ENCODE peak calls at places on chromosomes 2 and 18, in four cellular contexts. V, M, Z and R are unnamed samples.

GRCh38 chr2:11784747-11785610 is 38.5 kb downstream of the LPIN1 start:
- DNase-seq in V (peak), Z (peak), M (peak), R (peak)

GRCh38 chr2:220476877-220477276 is 849.4 kb downstream of the SLC4A3 start:
- DNase-seq in Z (no peak), V (no peak), M (no peak), R (no peak)

GRCh38 chr2:118177932-118178331 is 89.7 kb downstream of the INSIG2 start:
- DNase-seq in M (no peak), Z (no peak), V (no peak), R (no peak)

GRCh38 chr2:52222128-52222527 is 1190.2 kb upstream of the NRXN1 start:
- DNase-seq in M (no peak), Z (no peak), V (no peak), R (no peak)

GRCh38 chr2:168136392-168136977 is 110.9 kb downstream of the STK39 start:
- DNase-seq in V (no peak), M (peak), Z (no peak), R (no peak)

GRCh38 chr18:55054591-55054990 is 95.3 kb upstream of the CCDC68 start:
- DNase-seq in V (no peak), Z (no peak), M (no peak), R (no peak)

GRCh38 chr2:179861027-179861776 is at the start of gene ZNF385B:
- DNase-seq in V (peak), Z (peak), M (peak), R (no peak)

GRCh38 chr18:37188016-37188791 is 359.3 kb downstream of the KIAA1328 start:
- DNase-seq in M (peak), Z (no peak), V (no peak), R (no peak)

GRCh38 chr2:66850406-66850805 is 415.5 kb downstream of the MEIS1 start:
- DNase-seq in Z (no peak), M (peak), V (no peak), R (no peak)

GRCh38 chr2:60857025-60857424 is 24.3 kb upstream of the REL start:
- DNase-seq in V (no peak), Z (no peak), M (no peak), R (no peak)

GRCh38 chr18:79590191-79591039 is 89.2 kb upstream of the CTDP1 start:
- DNase-seq in M (no peak), V (peak), Z (no peak), R (no peak)

GRCh38 chr2:9709539-9710285 is 78.9 kb upstream of the YWHAQ start:
- DNase-seq in M (no peak), V (no peak), Z (no peak), R (no peak)

GRCh38 chr2:104890092-104890393 is 36.1 kb downstream of the POU3F3 start:
- DNase-seq in M (no peak), Z (no peak), V (no peak), R (no peak)

GRCh38 chr2:40105593-40105992 is 326.5 kb upstream of the THUMPD2 start:
- DNase-seq in Z (no peak), M (no peak), V (no peak), R (no peak)

GRCh38 chr18:11989966-11990380 is 8.7 kb downstream of the IMPA2 start:
- DNase-seq in M (peak), V (no peak), Z (peak), R (no peak)

GRCh38 chr2:225598426-225598825 is 198.9 kb downstream of the NYAP2 start:
- DNase-seq in Z (no peak), M (no peak), V (no peak), R (no peak)

GRCh38 chr2:135546432-135546831 is 15.1 kb downstream of the R3HDM1 start:
- DNase-seq in V (no peak), Z (no peak), M (no peak), R (no peak)

DNA sequence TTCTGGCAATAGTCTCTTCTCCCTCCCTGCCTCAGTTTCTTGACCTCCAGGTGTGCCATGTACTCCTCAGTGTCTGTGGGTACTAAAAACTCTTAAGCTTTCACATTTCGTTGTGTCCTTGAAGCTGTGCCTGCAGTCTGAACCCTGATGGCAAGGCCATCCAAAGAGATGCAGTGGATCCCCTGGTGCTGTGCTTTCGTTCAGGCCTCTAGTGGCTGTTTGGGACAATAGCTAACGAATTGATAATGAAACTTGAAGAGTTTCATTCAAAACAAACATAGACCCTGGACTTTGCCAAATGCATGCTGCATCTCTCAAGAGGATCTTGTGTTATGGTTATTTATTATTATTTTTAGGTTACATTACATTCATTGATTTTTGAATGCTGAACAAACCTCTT is 523.1 kb upstream of the FSIP2 start:
- DNase-seq in M (peak), Z (no peak), V (no peak), R (no peak)
- TF ChIP-seq CTCF in M (peak), Z (no peak), V (no peak), R (no peak)

DNA sequence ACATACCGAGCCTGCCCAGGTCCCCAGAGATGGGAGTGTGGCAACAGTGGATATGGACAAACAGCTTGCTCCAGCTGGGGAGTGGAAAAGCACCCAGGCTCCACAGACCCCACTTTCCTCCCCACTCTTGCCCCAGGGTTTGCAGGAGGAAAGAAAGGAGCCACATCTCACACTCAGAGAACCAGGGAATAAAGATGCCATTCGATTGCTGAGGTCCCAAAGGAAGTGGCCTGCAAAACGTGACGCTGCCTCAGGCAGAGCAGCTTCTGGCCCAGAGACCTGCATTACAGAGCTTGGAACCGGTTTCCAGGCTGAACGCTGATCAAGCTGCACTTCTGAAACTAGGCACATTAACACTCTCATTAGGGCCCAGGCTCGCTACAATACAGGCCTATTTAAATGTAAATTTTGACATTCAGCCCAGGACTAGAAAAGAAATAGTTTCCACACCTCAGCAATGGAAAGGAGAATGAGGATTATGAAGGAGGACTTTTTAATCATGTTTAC is 221.5 kb upstream of the RAB6C start:
- DNase-seq in V (no peak), M (no peak), Z (no peak), R (no peak)
- H3K4me3 ChIP-seq in V (peak), M (no peak), Z (no peak), R (no peak)

DNA sequence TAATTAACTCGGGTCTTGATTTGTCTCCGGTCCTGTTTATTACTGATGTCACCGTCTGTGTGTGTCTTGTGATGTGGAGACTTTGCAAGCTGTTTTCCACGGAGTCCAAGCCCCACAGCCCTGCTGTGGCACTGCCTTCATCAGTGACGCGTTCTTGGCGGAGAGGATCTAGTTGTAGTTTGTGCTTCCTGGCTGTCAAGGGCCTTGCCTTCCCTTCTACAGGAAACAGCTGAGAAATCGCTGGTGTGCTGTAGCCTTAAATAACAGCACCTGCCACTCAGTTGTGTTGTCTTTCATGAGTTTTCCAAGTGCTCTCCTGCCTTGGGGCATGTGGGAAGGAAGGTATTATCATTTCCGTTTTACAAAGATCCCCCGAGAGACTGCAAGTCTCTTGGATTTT is 26.3 kb downstream of the CTIF start:
- DNase-seq in V (no peak), M (no peak), Z (no peak), R (no peak)
- TF ChIP-seq CTCF in V (no peak), M (no peak), Z (no peak), R (no peak)

GRCh38 chr2:133241231-133241575 is 327.1 kb downstream of the NCKAP5 start:
- DNase-seq in V (no peak), Z (no peak), M (no peak), R (no peak)
- H3K4me3 ChIP-seq in V (peak), Z (no peak), M (no peak), R (no peak)

DNA sequence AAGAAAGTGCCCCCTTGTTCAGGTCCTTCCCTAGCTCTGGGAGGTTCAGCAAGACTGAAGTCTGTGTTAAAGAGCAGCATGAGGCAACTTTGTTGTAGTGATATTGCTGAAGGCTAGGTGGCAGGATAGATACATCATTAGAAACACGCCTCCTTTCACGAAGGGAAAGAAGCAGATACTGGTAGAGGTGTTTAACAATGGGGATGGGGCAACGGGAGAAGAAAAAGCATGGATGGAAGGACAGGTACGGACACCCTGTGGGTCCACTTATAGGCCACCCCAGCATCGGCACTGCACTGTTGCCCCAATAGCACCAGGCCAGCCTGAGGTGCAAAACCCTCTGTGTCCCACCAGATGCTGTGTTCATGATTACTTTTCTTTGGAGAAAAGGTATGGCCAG is 3.5 kb upstream of the IGFBP5 start:
- DNase-seq in Z (no peak), V (no peak), M (peak), R (peak)
- TF ChIP-seq CTCF in Z (peak), V (peak), M (peak), R (peak)

GRCh38 chr2:165794520-165794882 is 454 bp upstream of the GALNT3 start:
- DNase-seq in V (peak), M (peak), Z (peak), R (peak)
- H3K4me3 ChIP-seq in V (peak), M (peak), Z (peak), R (peak)

GRCh38 chr2:111671426-111672150 is 212.4 kb downstream of the ANAPC1 start:
- DNase-seq in Z (no peak), V (peak), M (no peak), R (peak)

GRCh38 chr2:111670776-111671175 is 213.2 kb downstream of the ANAPC1 start:
- DNase-seq in V (no peak), M (no peak), Z (no peak), R (peak)

GRCh38 chr2:111668274-111668616 is 215.7 kb downstream of the ANAPC1 start:
- DNase-seq in Z (no peak), V (no peak), M (no peak), R (peak)

GRCh38 chr2:111668741-111669140 is 215.3 kb downstream of the ANAPC1 start:
- DNase-seq in V (no peak), Z (no peak), M (no peak), R (peak)

GRCh38 chr2:111669928-111670695 is 213.9 kb downstream of the ANAPC1 start:
- DNase-seq in M (no peak), V (no peak), Z (no peak), R (peak)
- TF ChIP-seq CTCF in M (no peak), V (no peak), Z (no peak), R (peak)

GRCh38 chr18:33579868-33580205 is 1.8 kb downstream of the ASXL3 start:
- DNase-seq in V (no peak), M (peak), Z (no peak), R (no peak)

GRCh38 chr18:33576999-33577687 is 876 bp upstream of the ASXL3 start:
- DNase-seq in V (no peak), M (no peak), Z (no peak), R (no peak)

GRCh38 chr18:33579147-33579867 is 1.3 kb downstream of the ASXL3 start:
- DNase-seq in Z (no peak), M (peak), V (no peak), R (no peak)

GRCh38 chr18:33577688-33578370 is at the start of gene ASXL3:
- DNase-seq in V (peak), Z (peak), M (peak), R (no peak)

DNA sequence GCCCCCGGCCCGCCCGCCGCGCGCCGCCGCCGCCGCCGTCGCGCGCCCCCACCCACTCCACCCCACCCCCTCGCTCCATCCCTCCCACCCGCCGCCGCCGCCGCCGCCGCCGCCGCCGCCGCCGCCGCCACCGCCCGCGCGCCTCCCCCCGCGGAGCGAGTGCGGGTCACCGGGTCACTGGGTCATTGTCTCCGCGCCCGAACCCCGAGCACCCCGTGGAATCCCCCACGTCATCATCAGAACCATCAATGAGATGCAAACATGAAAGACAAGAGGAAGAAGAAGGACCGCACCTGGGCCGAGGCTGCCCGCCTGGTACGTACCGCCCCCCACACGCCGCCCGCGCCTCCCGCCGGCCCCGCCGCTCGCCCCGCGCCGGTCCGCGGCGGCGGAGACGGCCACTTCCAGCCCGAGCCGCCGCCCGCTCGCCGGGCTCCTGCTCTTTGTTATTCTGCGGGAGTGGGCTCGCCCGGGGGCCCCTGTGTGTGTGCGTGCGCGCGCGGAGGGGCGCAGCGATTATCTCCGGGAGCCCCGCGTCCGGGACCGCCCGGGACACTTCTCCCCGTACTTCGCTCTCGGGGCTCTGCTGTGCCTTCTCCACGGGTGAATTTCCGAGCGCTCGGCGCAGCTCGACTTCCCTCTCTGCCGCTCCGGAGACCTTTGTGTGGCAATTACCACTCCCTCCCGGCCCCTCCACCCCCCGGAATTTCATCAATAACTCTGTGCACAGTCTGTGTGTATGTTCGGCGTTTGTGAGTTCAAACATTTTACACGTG is 540 bp downstream of the ASXL3 start:
- DNase-seq in V (peak), M (peak), Z (peak), R (no peak)
- H3K4me3 ChIP-seq in V (peak), M (peak), Z (peak), R (no peak)